ENCODE peak calls at places on chromosomes 5 and 9, in four cellular contexts. One of them, this sample, is unnamed.

GRCh38 chr5:45796959-45797553 is 100.9 kb upstream of the HCN1 start:
- DNase-seq in NCI-H1092 treated with DMSO at 0.1 percent for 48 hours: no peak
- DNase-seq in AG10803: no peak
- DNase-seq in RPMI8226: peak
- DNase-seq in this sample: no peak

GRCh38 chr9:128654481-128654880 is 2.2 kb downstream of the DYNC2I2 start:
- DNase-seq in RPMI8226: no peak
- DNase-seq in AG10803: no peak
- DNase-seq in NCI-H1092 treated with DMSO at 0.1 percent for 48 hours: no peak
- DNase-seq in this sample: no peak

GRCh38 chr5:134793111-134793510 is 34.5 kb downstream of the DDX46 start:
- DNase-seq in AG10803: no peak
- DNase-seq in RPMI8226: no peak
- DNase-seq in NCI-H1092 treated with DMSO at 0.1 percent for 48 hours: no peak
- DNase-seq in this sample: no peak

GRCh38 chr5:89457411-89458329 is 574.7 kb upstream of the MEF2C start:
- DNase-seq in AG10803: peak
- DNase-seq in RPMI8226: no peak
- DNase-seq in NCI-H1092 treated with DMSO at 0.1 percent for 48 hours: peak
- DNase-seq in this sample: peak

GRCh38 chr5:15501057-15501791 is 1.2 kb downstream of the FBXL7 start:
- DNase-seq in NCI-H1092 treated with DMSO at 0.1 percent for 48 hours: no peak
- DNase-seq in AG10803: peak
- DNase-seq in RPMI8226: peak
- DNase-seq in this sample: peak

GRCh38 chr5:168308976-168309598 is 17.6 kb downstream of the WWC1 start:
- DNase-seq in NCI-H1092 treated with DMSO at 0.1 percent for 48 hours: no peak
- DNase-seq in RPMI8226: no peak
- DNase-seq in AG10803: no peak
- DNase-seq in this sample: no peak

GRCh38 chr9:114606068-114606467 is 5.0 kb upstream of the TMEM268 start:
- DNase-seq in NCI-H1092 treated with DMSO at 0.1 percent for 48 hours: no peak
- DNase-seq in RPMI8226: no peak
- DNase-seq in AG10803: no peak
- DNase-seq in this sample: peak

GRCh38 chr5:74539986-74540385 is 100.5 kb downstream of the ENC1 start:
- DNase-seq in RPMI8226: no peak
- DNase-seq in NCI-H1092 treated with DMSO at 0.1 percent for 48 hours: no peak
- DNase-seq in AG10803: no peak
- DNase-seq in this sample: no peak

GRCh38 chr9:92749934-92750315 is 14.7 kb downstream of the BICD2 start:
- DNase-seq in AG10803: peak
- DNase-seq in RPMI8226: no peak
- DNase-seq in NCI-H1092 treated with DMSO at 0.1 percent for 48 hours: no peak
- DNase-seq in this sample: no peak

GRCh38 chr5:57063773-57064172 is 110.1 kb upstream of the GPBP1 start:
- DNase-seq in RPMI8226: no peak
- DNase-seq in NCI-H1092 treated with DMSO at 0.1 percent for 48 hours: no peak
- DNase-seq in AG10803: no peak
- DNase-seq in this sample: no peak

GRCh38 chr9:87469833-87470465 is 27.7 kb upstream of the DAPK1 start:
- DNase-seq in AG10803: no peak
- DNase-seq in RPMI8226: no peak
- DNase-seq in NCI-H1092 treated with DMSO at 0.1 percent for 48 hours: no peak
- DNase-seq in this sample: no peak

GRCh38 chr5:157714036-157714435 is 17.2 kb upstream of the THG1L start:
- DNase-seq in RPMI8226: no peak
- DNase-seq in AG10803: no peak
- DNase-seq in NCI-H1092 treated with DMSO at 0.1 percent for 48 hours: no peak
- DNase-seq in this sample: no peak

GRCh38 chr9:130961511-130962300 is 22.7 kb upstream of the FIBCD1 start:
- DNase-seq in RPMI8226: no peak
- DNase-seq in NCI-H1092 treated with DMSO at 0.1 percent for 48 hours: no peak
- DNase-seq in AG10803: no peak
- DNase-seq in this sample: no peak

GRCh38 chr5:150904479-150905311 is at the start of gene ZNF300:
- DNase-seq in NCI-H1092 treated with DMSO at 0.1 percent for 48 hours: no peak
- DNase-seq in AG10803: peak
- DNase-seq in RPMI8226: peak
- DNase-seq in this sample: peak

GRCh38 chr9:60545346-60546315 is 368.6 kb upstream of the SPATA31A5 start:
- DNase-seq in RPMI8226: no peak
- DNase-seq in NCI-H1092 treated with DMSO at 0.1 percent for 48 hours: no peak
- DNase-seq in AG10803: no peak
- DNase-seq in this sample: no peak

GRCh38 chr5:174708466-174709207 is 15.7 kb upstream of the MSX2 start:
- DNase-seq in AG10803: no peak
- DNase-seq in NCI-H1092 treated with DMSO at 0.1 percent for 48 hours: no peak
- DNase-seq in RPMI8226: no peak
- DNase-seq in this sample: no peak

GRCh38 chr9:21964925-21965385 is 29.2 kb downstream of the CDKN2A start:
- DNase-seq in NCI-H1092 treated with DMSO at 0.1 percent for 48 hours: no peak
- DNase-seq in AG10803: peak
- DNase-seq in RPMI8226: peak
- DNase-seq in this sample: peak

GRCh38 chr5:130116972-130117371 is 212.7 kb downstream of the CHSY3 start:
- DNase-seq in RPMI8226: no peak
- DNase-seq in NCI-H1092 treated with DMSO at 0.1 percent for 48 hours: no peak
- DNase-seq in AG10803: no peak
- DNase-seq in this sample: no peak

GRCh38 chr9:134614256-134614655 is 27.3 kb upstream of the COL5A1 start:
- DNase-seq in RPMI8226: no peak
- DNase-seq in AG10803: no peak
- DNase-seq in NCI-H1092 treated with DMSO at 0.1 percent for 48 hours: no peak
- DNase-seq in this sample: no peak

GRCh38 chr9:32968101-32969011 is 33.1 kb downstream of the APTX start:
- DNase-seq in NCI-H1092 treated with DMSO at 0.1 percent for 48 hours: peak
- DNase-seq in RPMI8226: peak
- DNase-seq in AG10803: peak
- DNase-seq in this sample: peak

GRCh38 chr9:130732131-130732530 is 38.6 kb downstream of the EXOSC2 start:
- DNase-seq in AG10803: no peak
- DNase-seq in NCI-H1092 treated with DMSO at 0.1 percent for 48 hours: peak
- DNase-seq in RPMI8226: no peak
- DNase-seq in this sample: peak

GRCh38 chr5:111229871-111230812 is 6.0 kb downstream of the CAMK4 start:
- DNase-seq in AG10803: no peak
- DNase-seq in RPMI8226: no peak
- DNase-seq in NCI-H1092 treated with DMSO at 0.1 percent for 48 hours: no peak
- DNase-seq in this sample: no peak

GRCh38 chr5:139808481-139809330 is 13.1 kb downstream of the PSD2 start:
- DNase-seq in NCI-H1092 treated with DMSO at 0.1 percent for 48 hours: no peak
- DNase-seq in RPMI8226: peak
- DNase-seq in AG10803: peak
- DNase-seq in this sample: peak

GRCh38 chr5:138789771-138790242 is 36.6 kb downstream of the CTNNA1 start:
- DNase-seq in NCI-H1092 treated with DMSO at 0.1 percent for 48 hours: peak
- DNase-seq in AG10803: peak
- DNase-seq in RPMI8226: peak
- DNase-seq in this sample: peak

GRCh38 chr5:14148890-14149671 is 5.9 kb downstream of the TRIO start:
- DNase-seq in RPMI8226: no peak
- DNase-seq in AG10803: no peak
- DNase-seq in NCI-H1092 treated with DMSO at 0.1 percent for 48 hours: no peak
- DNase-seq in this sample: no peak

GRCh38 chr9:4299006-4299795 is 667 bp downstream of the GLIS3 start:
- DNase-seq in NCI-H1092 treated with DMSO at 0.1 percent for 48 hours: peak
- DNase-seq in RPMI8226: no peak
- DNase-seq in AG10803: peak
- DNase-seq in this sample: peak

GRCh38 chr5:168753691-168754254 is 174.6 kb upstream of the PANK3 start:
- DNase-seq in NCI-H1092 treated with DMSO at 0.1 percent for 48 hours: no peak
- DNase-seq in AG10803: no peak
- DNase-seq in RPMI8226: no peak
- DNase-seq in this sample: no peak

GRCh38 chr9:1051286-1052118 is 1.3 kb downstream of the DMRT2 start:
- DNase-seq in AG10803: peak
- DNase-seq in RPMI8226: peak
- DNase-seq in NCI-H1092 treated with DMSO at 0.1 percent for 48 hours: peak
- DNase-seq in this sample: peak